ENCODE peak calls at places on chromosomes 2 and 18, in nine cellular contexts. T, Z, W, O, D, C, S, F and G are unnamed samples.

GRCh38 chr2:43943323-43943722 is 52.5 kb downstream of the LRPPRC start:
- DNase-seq in O (no peak), S (no peak), W (no peak), D (no peak), C (no peak), Z (no peak), F (no peak), T (no peak), G (no peak)

GRCh38 chr2:181404472-181404871 is 52.7 kb upstream of the ITGA4 start:
- DNase-seq in W (no peak), T (no peak), D (no peak), F (no peak), O (no peak), S (no peak), C (no peak), Z (no peak), G (no peak)

GRCh38 chr2:3728104-3729054 is 25.0 kb downstream of the DCDC2C start:
- DNase-seq in T (peak; percentile 72), W (peak; percentile 74), Z (no peak), C (no peak), D (no peak), F (no peak), S (no peak), O (peak; percentile 50), G (peak; percentile 30)

GRCh38 chr2:239506101-239506808 is 105.4 kb upstream of the HDAC4 start:
- DNase-seq in Z (no peak), F (no peak), O (no peak), W (no peak), S (no peak), C (no peak), T (no peak), D (no peak), G (no peak)

GRCh38 chr2:58762176-58762781 is 521.2 kb upstream of the FANCL start:
- DNase-seq in T (peak; percentile 69), Z (peak; percentile 35), S (peak; percentile 39), F (no peak), D (peak; percentile 38), W (peak; percentile 75), O (peak; percentile 68), C (peak; percentile 24), G (peak; percentile 81)

GRCh38 chr2:83233284-83233683 is 1225.8 kb downstream of the SUCLG1 start:
- DNase-seq in O (no peak), C (no peak), F (no peak), S (no peak), Z (no peak), W (no peak), T (no peak), D (no peak), G (no peak)

GRCh38 chr18:30487962-30488361 is 554.6 kb downstream of the DSC3 start:
- DNase-seq in C (no peak), Z (no peak), D (no peak), S (no peak), T (no peak), W (no peak), F (no peak), O (no peak), G (no peak)

GRCh38 chr18:26553943-26554342 is 5.6 kb upstream of the KCTD1 start:
- DNase-seq in S (no peak), T (no peak), C (no peak), O (no peak), D (no peak), Z (no peak), W (no peak), F (no peak), G (no peak)

GRCh38 chr2:130951018-130951417 is 114.3 kb downstream of the ARHGEF4 start:
- DNase-seq in Z (no peak), O (no peak), D (no peak), F (no peak), S (no peak), T (no peak), C (no peak), W (no peak), G (no peak)

GRCh38 chr2:207515671-207516070 is 14.1 kb upstream of the CREB1 start:
- DNase-seq in D (no peak), S (no peak), F (no peak), O (no peak), W (no peak), C (no peak), Z (no peak), T (no peak), G (no peak)

GRCh38 chr2:73260338-73260984 is 23.8 kb downstream of the FBXO41 start:
- DNase-seq in C (no peak), S (no peak), W (no peak), Z (peak; percentile 22), F (no peak), O (peak; percentile 75), D (no peak), T (peak; percentile 69), G (peak; percentile 49)

GRCh38 chr2:98846041-98846440 is 90.0 kb downstream of the CRACDL start:
- DNase-seq in O (no peak), T (no peak), Z (no peak), W (no peak), F (no peak), C (no peak), S (no peak), D (no peak), G (no peak)

GRCh38 chr2:127945281-127945680 is 59.5 kb upstream of the AMMECR1L start:
- DNase-seq in W (no peak), Z (no peak), T (no peak), O (no peak), D (no peak), C (no peak), S (no peak), F (no peak), G (no peak)

GRCh38 chr2:175847128-175847527 is 154.9 kb downstream of the LNPK start:
- DNase-seq in D (no peak), O (no peak), C (no peak), Z (no peak), W (no peak), T (no peak), S (no peak), F (no peak), G (no peak)

GRCh38 chr18:44750774-44751173 is 70.1 kb downstream of the SETBP1 start:
- DNase-seq in D (no peak), Z (no peak), O (no peak), S (no peak), W (no peak), F (no peak), T (no peak), C (no peak), G (no peak)

GRCh38 chr2:205989291-205990071 is 96.5 kb downstream of the INO80D start:
- DNase-seq in Z (no peak), C (no peak), F (no peak), D (no peak), W (no peak), T (no peak), S (no peak), O (no peak), G (no peak)

GRCh38 chr2:43102366-43103092 is 123.9 kb downstream of the ZFP36L2 start:
- DNase-seq in Z (no peak), C (no peak), O (no peak), T (no peak), D (no peak), W (no peak), S (no peak), F (no peak), G (no peak)

GRCh38 chr2:67930156-67930555 is 132.6 kb downstream of the C1D start:
- DNase-seq in Z (no peak), F (no peak), D (no peak), C (no peak), T (no peak), W (no peak), O (no peak), S (no peak), G (peak; percentile 92)

GRCh38 chr2:219560037-219560892 is 11.1 kb downstream of the OBSL1 start:
- DNase-seq in F (peak; percentile 30), T (no peak), D (no peak), W (no peak), C (no peak), S (no peak), Z (no peak), O (peak; percentile 52), G (no peak)

GRCh38 chr2:235458839-235459273 is 35.0 kb upstream of the AGAP1 start:
- DNase-seq in S (no peak), D (no peak), Z (peak; percentile 40), F (no peak), C (no peak), W (no peak), T (peak; percentile 44), O (no peak), G (peak; percentile 22)

GRCh38 chr18:69622192-69622591 is 221.5 kb downstream of the DOK6 start:
- DNase-seq in W (no peak), C (no peak), S (no peak), Z (no peak), O (no peak), F (no peak), T (no peak), D (no peak), G (no peak)

GRCh38 chr2:96315005-96315399 is 9.7 kb upstream of the SNRNP200 start:
- DNase-seq in T (no peak), D (no peak), W (no peak), C (no peak), Z (no peak), S (no peak), F (no peak), O (no peak), G (no peak)

GRCh38 chr18:46335551-46336059 is 231.4 kb downstream of the HAUS1 start:
- DNase-seq in T (no peak), C (no peak), F (no peak), O (no peak), D (no peak), W (peak; percentile 30), Z (no peak), S (no peak), G (no peak)

GRCh38 chr2:55133467-55134315 is 83.4 kb upstream of the RTN4 start:
- DNase-seq in T (peak; percentile 77), Z (no peak), W (no peak), D (no peak), S (no peak), O (no peak), F (peak; percentile 29), C (peak; percentile 66), G (peak; percentile 96)

GRCh38 chr18:41266616-41267015 is 688.4 kb upstream of the PIK3C3 start:
- DNase-seq in O (no peak), T (no peak), Z (no peak), S (no peak), D (no peak), C (no peak), F (no peak), W (no peak), G (no peak)

GRCh38 chr18:23935804-23936203 is 78.8 kb upstream of the TTC39C start:
- DNase-seq in O (no peak), F (peak; percentile 7), W (no peak), D (no peak), T (no peak), C (no peak), Z (peak; percentile 21), S (no peak), G (no peak)

GRCh38 chr2:107529146-107529545 is 297.5 kb upstream of the RGPD4 start:
- DNase-seq in T (peak; percentile 16), O (no peak), S (no peak), F (no peak), D (no peak), W (peak; percentile 65), C (no peak), Z (no peak), G (no peak)

GRCh38 chr2:23009545-23010149 is 375.3 kb upstream of the KLHL29 start:
- DNase-seq in S (no peak), F (no peak), Z (peak; percentile 9), O (no peak), C (no peak), D (peak; percentile 9), W (no peak), T (peak; percentile 38), G (no peak)

GRCh38 chr2:40914648-40915047 is 462.8 kb upstream of the SLC8A1 start:
- DNase-seq in D (no peak), F (no peak), O (no peak), W (no peak), Z (no peak), S (no peak), T (no peak), C (no peak), G (no peak)

GRCh38 chr2:158893057-158893456 is 75.4 kb upstream of the TANC1 start:
- DNase-seq in T (peak; percentile 21), O (no peak), C (no peak), Z (no peak), W (no peak), S (no peak), F (no peak), D (no peak), G (no peak)